ENCODE peak calls at places on chromosomes 6 and 20, in ten cellular contexts. B is HAP-1; U is cardiac fibroblast; O is testis; C is astrocyte of the spinal cord; L is left lung; D is ovary; T is GM12865; X is GM23338; Q is CD4-positive, alpha-beta memory T cell. N is an unnamed sample.

GRCh38 chr6:163717106-163717764 is 302.7 kb downstream of the QKI start:
- DNase-seq in L (no peak), U (no peak), T (no peak), D (no peak), B (no peak), X (no peak), C (no peak), O (no peak), Q (no peak), N (no peak)

GRCh38 chr20:1965520-1966278 is 28.2 kb downstream of the PDYN start:
- DNase-seq in Q (peak), C (peak), U (peak), D (peak), L (peak), O (peak), T (peak), X (peak), B (peak), N (no peak)

GRCh38 chr6:90216081-90216977 is 80.3 kb downstream of the BACH2 start:
- DNase-seq in O (peak), B (no peak), C (peak), L (peak), D (no peak), U (no peak), X (peak), Q (no peak), T (peak), N (no peak)

GRCh38 chr20:59751075-59751711 is 146.9 kb downstream of the PHACTR3 start:
- DNase-seq in C (peak), U (peak), T (peak), D (peak), O (peak), X (peak), Q (no peak), L (peak), B (peak), N (no peak)

GRCh38 chr20:53569606-53570307 is 23.9 kb downstream of the ZNF217 start:
- DNase-seq in U (no peak), Q (no peak), O (no peak), B (no peak), T (no peak), L (no peak), C (no peak), X (no peak), D (no peak), N (no peak)

GRCh38 chr6:85163553-85163952 is 286.3 kb upstream of the NT5E start:
- DNase-seq in X (no peak), Q (no peak), L (no peak), O (no peak), B (no peak), U (no peak), C (no peak), D (no peak), T (no peak), N (no peak)

GRCh38 chr6:101633081-101633480 is 239.6 kb downstream of the GRIK2 start:
- DNase-seq in X (no peak), O (no peak), T (no peak), Q (no peak), U (no peak), D (no peak), L (no peak), C (no peak), B (no peak), N (no peak)

GRCh38 chr6:8182857-8183256 is 80.5 kb upstream of the EEF1E1 start:
- DNase-seq in O (no peak), Q (no peak), D (no peak), X (no peak), B (no peak), U (no peak), T (no peak), C (no peak), L (peak), N (no peak)

GRCh38 chr20:48275737-48276342 is 490.6 kb upstream of the SULF2 start:
- DNase-seq in D (no peak), T (no peak), B (no peak), Q (no peak), O (no peak), C (no peak), U (no peak), L (no peak), X (peak), N (peak)

GRCh38 chr20:40681684-40682083 is 7.4 kb downstream of the MAFB start:
- DNase-seq in U (no peak), X (peak), D (no peak), T (no peak), Q (no peak), O (no peak), B (no peak), L (no peak), C (no peak), N (no peak)

GRCh38 chr6:12586696-12587095 is 129.9 kb upstream of the PHACTR1 start:
- DNase-seq in B (no peak), O (no peak), X (no peak), C (no peak), U (no peak), T (no peak), Q (no peak), D (no peak), L (no peak), N (no peak)

GRCh38 chr20:36575066-36575743 is 1.8 kb downstream of the TGIF2 start:
- DNase-seq in C (peak), T (peak), X (peak), O (peak), Q (no peak), L (no peak), B (peak), U (peak), D (peak), N (no peak)

GRCh38 chr6:27157461-27158315 is 89.8 kb upstream of the PRSS16 start:
- DNase-seq in L (peak), X (peak), D (peak), U (peak), B (peak), O (peak), Q (peak), T (peak), C (peak), N (no peak)

GRCh38 chr6:63492476-63492875 is 79.8 kb upstream of the LOC128125822 start:
- DNase-seq in L (no peak), T (no peak), C (no peak), Q (no peak), O (no peak), X (no peak), B (no peak), D (no peak), U (no peak), N (no peak)

GRCh38 chr20:38790210-38791053 is 15.1 kb upstream of the PPP1R16B start:
- DNase-seq in Q (no peak), T (peak), O (no peak), X (peak), C (no peak), L (no peak), B (no peak), U (peak), D (no peak), N (no peak)

GRCh38 chr20:32333988-32334885 is 23.9 kb upstream of the ASXL1 start:
- DNase-seq in D (no peak), T (peak), O (peak), L (peak), X (no peak), U (peak), B (no peak), C (no peak), Q (peak), N (no peak)

GRCh38 chr20:2140561-2140960 is 38.9 kb downstream of the STK35 start:
- DNase-seq in T (no peak), Q (no peak), X (no peak), L (no peak), O (peak), D (peak), C (no peak), U (peak), B (no peak), N (no peak)

GRCh38 chr6:157967486-157967885 is 14.2 kb upstream of the SYNJ2 start:
- DNase-seq in Q (no peak), U (no peak), L (no peak), B (no peak), C (no peak), O (no peak), D (no peak), X (no peak), T (no peak), N (no peak)

GRCh38 chr20:48919882-48920526 is 1.5 kb upstream of the ARFGEF2 start:
- DNase-seq in X (no peak), D (no peak), U (no peak), B (no peak), O (no peak), Q (no peak), L (no peak), C (no peak), T (no peak), N (no peak)

GRCh38 chr20:10718671-10719070 is 44.9 kb upstream of the JAG1 start:
- DNase-seq in B (no peak), C (no peak), T (no peak), U (no peak), D (no peak), Q (no peak), L (no peak), X (peak), O (no peak), N (no peak)

GRCh38 chr6:36822506-36823269 is 16.6 kb downstream of the CPNE5 start:
- DNase-seq in L (no peak), T (no peak), O (no peak), Q (no peak), B (peak), C (peak), U (peak), D (no peak), X (no peak), N (no peak)

GRCh38 chr6:117536317-117536716 is 53.8 kb downstream of the DCBLD1 start:
- DNase-seq in D (no peak), T (no peak), X (no peak), O (no peak), B (no peak), C (peak), U (peak), L (no peak), Q (no peak), N (no peak)

GRCh38 chr6:131823276-131823902 is 15.6 kb downstream of the ENPP1 start:
- DNase-seq in X (no peak), Q (no peak), L (no peak), D (no peak), U (no peak), B (no peak), C (no peak), T (no peak), O (no peak), N (no peak)

GRCh38 chr20:58048096-58048702 is 180.3 kb downstream of the ANKRD60 start:
- DNase-seq in T (peak), B (no peak), O (peak), U (peak), C (peak), D (no peak), X (peak), Q (no peak), L (no peak), N (no peak)

GRCh38 chr6:20696676-20697075 is 162.4 kb downstream of the CDKAL1 start:
- DNase-seq in T (no peak), B (no peak), Q (no peak), X (no peak), L (no peak), U (peak), D (no peak), C (peak), O (no peak), N (no peak)

GRCh38 chr20:14829897-14830296 is 492.5 kb upstream of the FLRT3 start:
- DNase-seq in L (no peak), Q (no peak), X (no peak), B (no peak), T (peak), C (no peak), U (no peak), O (no peak), D (no peak), N (no peak)

GRCh38 chr6:106281088-106281487 is 44.5 kb downstream of the ATG5 start:
- DNase-seq in T (no peak), O (no peak), D (no peak), U (peak), B (no peak), C (no peak), X (no peak), L (no peak), Q (no peak), N (no peak)

GRCh38 chr6:38460216-38460615 is 179.5 kb downstream of the BTBD9 start:
- DNase-seq in Q (no peak), L (no peak), O (no peak), B (no peak), U (peak), X (no peak), C (peak), D (no peak), T (no peak), N (no peak)

GRCh38 chr6:4885534-4885933 is 109.3 kb downstream of the CDYL start:
- DNase-seq in Q (no peak), B (no peak), L (no peak), D (no peak), C (no peak), T (peak), O (no peak), U (no peak), X (no peak), N (no peak)

GRCh38 chr6:4880373-4880762 is 104.2 kb downstream of the CDYL start:
- DNase-seq in L (no peak), D (no peak), B (no peak), T (no peak), C (no peak), Q (no peak), X (no peak), O (no peak), U (no peak), N (no peak)

GRCh38 chr6:4884646-4885427 is 108.6 kb downstream of the CDYL start:
- DNase-seq in Q (no peak), C (no peak), B (no peak), X (no peak), T (no peak), U (no peak), L (no peak), D (no peak), O (no peak), N (no peak)

GRCh38 chr6:4879724-4880372 is 103.6 kb downstream of the CDYL start:
- DNase-seq in X (no peak), C (no peak), O (no peak), Q (no peak), D (no peak), L (no peak), U (no peak), T (peak), B (peak), N (no peak)

GRCh38 chr6:4883298-4883697 is 107.1 kb downstream of the CDYL start:
- DNase-seq in D (no peak), X (no peak), L (no peak), O (no peak), T (no peak), U (no peak), C (no peak), B (no peak), Q (no peak), N (no peak)
- H3K4me3 ChIP-seq in D (no peak), X (no peak), L (no peak), O (no peak), T (no peak), U (no peak), C (no peak), B (no peak), Q (no peak), N (no peak)

GRCh38 chr20:12947691-12948090 is 61.1 kb upstream of the SPTLC3 start:
- DNase-seq in D (no peak), L (no peak), Q (no peak), C (no peak), U (no peak), B (no peak), X (no peak), T (no peak), O (no peak), N (no peak)

GRCh38 chr20:12936524-12936923 is 72.2 kb upstream of the SPTLC3 start:
- DNase-seq in X (no peak), C (no peak), B (no peak), D (no peak), L (no peak), T (no peak), O (no peak), Q (no peak), U (peak), N (no peak)

GRCh38 chr20:12941025-12941424 is 67.7 kb upstream of the SPTLC3 start:
- DNase-seq in U (peak), T (no peak), D (no peak), B (no peak), O (no peak), C (peak), L (no peak), Q (no peak), X (no peak), N (no peak)

GRCh38 chr20:12946789-12947188 is 62.0 kb upstream of the SPTLC3 start:
- DNase-seq in D (no peak), Q (no peak), O (no peak), L (no peak), C (no peak), T (no peak), B (no peak), U (no peak), X (no peak), N (no peak)

DNA sequence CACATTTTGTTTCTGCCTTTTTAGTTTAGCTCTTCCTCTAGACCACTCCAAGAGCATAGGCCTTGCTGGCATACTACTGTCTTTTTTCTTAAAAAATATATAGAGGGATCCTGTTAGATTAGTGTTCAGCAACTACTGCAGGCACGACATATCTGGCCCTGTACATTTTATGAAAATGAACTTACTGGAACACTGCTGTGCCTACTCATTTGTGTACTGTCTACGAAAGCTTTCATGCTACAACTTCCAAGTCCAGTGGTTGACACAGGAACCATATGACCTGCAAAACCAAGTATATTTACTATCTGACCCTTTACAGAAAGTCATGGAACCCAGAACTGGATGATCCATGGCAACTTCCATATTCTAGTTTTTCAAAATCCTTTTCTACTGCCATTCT is 66.6 kb upstream of the SPTLC3 start:
- DNase-seq in X (no peak), B (no peak), D (no peak), Q (no peak), C (no peak), L (no peak), O (no peak), U (no peak), T (no peak), N (no peak)
- H3K4me3 ChIP-seq in X (no peak), B (no peak), D (no peak), Q (no peak), C (no peak), L (no peak), O (no peak), U (no peak), T (no peak), N (no peak)

GRCh38 chr6:136767583-136768307 is 24.5 kb downstream of the MAP3K5 start:
- DNase-seq in L (no peak), T (peak), Q (no peak), O (no peak), B (no peak), C (no peak), D (no peak), X (no peak), U (peak), N (no peak)
- H3K4me3 ChIP-seq in L (no peak), T (peak), Q (no peak), O (no peak), B (no peak), C (no peak), D (no peak), X (no peak), U (no peak), N (no peak)

DNA sequence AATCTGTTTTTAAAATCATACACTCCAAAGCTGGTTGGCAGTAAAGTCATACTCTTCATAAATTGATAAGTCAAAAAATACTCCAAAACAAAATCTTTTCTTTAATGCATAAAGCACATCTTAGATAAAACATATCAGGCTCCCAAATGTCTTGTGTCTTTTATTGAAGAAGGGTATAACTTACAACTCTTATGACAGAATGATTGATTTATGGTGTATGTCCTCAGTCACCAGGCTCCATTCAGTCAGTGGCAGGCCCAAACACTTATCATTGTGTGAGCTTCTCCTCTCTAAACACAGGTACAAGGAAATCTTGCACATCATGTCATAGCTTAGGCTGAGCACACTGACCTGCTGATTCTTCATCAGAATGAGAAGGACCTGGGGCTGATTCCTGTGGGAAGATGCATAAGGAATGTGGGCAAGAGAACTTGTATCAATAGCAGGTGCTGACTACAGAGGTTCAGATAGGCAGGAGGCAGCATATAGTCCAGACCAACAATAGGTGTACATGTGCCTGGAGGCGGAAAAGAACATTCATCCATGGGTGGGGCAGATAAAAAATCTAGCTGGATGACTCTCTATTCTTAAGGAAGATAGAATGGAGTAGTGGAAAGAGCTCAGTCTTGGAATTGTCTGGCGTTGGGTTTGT is 1.9 kb downstream of the CALHM5 start:
- DNase-seq in D (no peak), T (no peak), L (no peak), U (no peak), X (no peak), C (no peak), O (no peak), Q (no peak), B (no peak), N (no peak)
- H3K4me3 ChIP-seq in D (no peak), T (no peak), L (peak), U (peak), X (no peak), C (peak), O (no peak), Q (no peak), B (no peak), N (peak)

DNA sequence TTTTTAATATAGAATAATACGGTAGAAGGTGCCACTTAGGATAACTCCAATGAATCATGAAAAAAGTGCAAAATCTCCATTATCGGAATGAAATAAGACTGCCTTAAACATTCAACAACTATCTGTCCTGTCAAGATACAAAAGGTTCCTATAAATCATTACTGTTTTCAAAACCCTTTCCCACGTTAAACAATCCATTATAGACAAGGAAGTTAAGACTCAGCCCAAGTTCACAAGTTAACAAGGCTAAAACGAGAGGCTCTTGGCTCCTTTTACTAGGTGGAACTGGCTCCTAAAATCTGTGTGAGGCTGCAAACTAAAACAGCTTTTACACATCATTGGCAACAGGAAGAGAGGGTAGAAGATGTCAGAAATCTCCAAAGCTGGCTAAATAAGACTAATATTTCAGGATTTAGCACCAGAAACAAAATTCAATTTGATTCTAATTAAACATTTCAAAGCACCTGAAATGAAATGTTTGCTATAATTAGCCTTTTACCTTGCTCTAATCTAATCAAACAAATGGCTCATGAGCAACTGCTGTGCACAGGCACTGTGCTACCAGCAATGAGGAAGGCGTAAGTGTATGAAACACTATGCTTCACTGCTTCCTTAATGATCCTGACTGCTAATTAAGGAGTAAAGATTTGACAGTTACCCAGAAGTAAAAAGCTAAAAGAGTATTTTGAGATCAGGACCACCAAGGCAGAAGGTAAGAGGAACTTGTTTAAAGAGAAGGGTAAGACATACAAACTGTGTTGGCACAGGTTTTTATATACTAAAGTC is 109.7 kb downstream of the DST start:
- DNase-seq in B (no peak), L (no peak), T (no peak), C (no peak), X (no peak), Q (no peak), D (no peak), O (no peak), U (no peak), N (no peak)
- H3K4me3 ChIP-seq in B (no peak), L (no peak), T (no peak), C (no peak), X (no peak), Q (no peak), D (no peak), O (no peak), U (no peak), N (no peak)

DNA sequence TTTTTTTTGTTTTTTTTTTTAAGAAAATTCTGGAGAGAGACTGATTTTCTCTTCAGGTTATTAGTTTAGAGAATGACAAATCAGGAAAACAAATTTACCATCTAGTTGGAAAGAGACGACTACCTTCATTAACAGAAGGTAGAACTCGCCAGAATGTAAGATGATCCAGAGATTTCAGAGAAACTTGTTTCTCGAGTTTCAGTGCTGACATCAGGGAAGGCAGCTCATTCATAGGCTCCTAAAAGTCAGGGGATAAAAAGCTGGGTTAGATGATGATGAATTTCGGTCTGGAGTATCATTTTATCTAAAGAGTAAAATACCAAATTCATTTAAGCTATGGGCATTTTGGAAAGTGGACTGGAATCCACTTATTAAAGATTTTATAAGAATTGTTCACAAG is 27.9 kb downstream of the ZNF334 start:
- DNase-seq in B (no peak), Q (no peak), X (peak), U (no peak), O (no peak), L (no peak), D (no peak), C (no peak), T (no peak), N (no peak)
- H3K4me3 ChIP-seq in B (no peak), Q (no peak), X (no peak), U (no peak), O (no peak), L (no peak), D (no peak), C (no peak), T (no peak), N (no peak)

N was measured in coronary artery.